ENCODE peak calls at places on chromosome 11, in eight cellular contexts. D is hepatocyte, N is lower leg skin, W is HFFc6, E is cardiac muscle cell, Z is A549, R is AG04449, H is epithelial cell of esophagus. S is an unnamed sample.

GRCh38 chr11:19027829-19028595 is 32.5 kb downstream of the MRGPRX2 start:
- DNase-seq in H (peak; percentile 98), N (no peak), Z (peak; percentile 59), D (peak; percentile 11), E (peak; percentile 28), R (no peak), W (peak; percentile 70), S (no peak)

GRCh38 chr11:40722179-40722795 is 737.2 kb downstream of the LRRC4C start:
- DNase-seq in H (peak; percentile 52), E (peak; percentile 6), N (no peak), R (no peak), Z (peak; percentile 51), D (peak; percentile 49), W (no peak), S (peak; percentile 49)

GRCh38 chr11:57800444-57801184 is 39.0 kb downstream of the CTNND1 start:
- DNase-seq in R (no peak), H (peak; percentile 98), D (peak; percentile 82), N (no peak), E (peak; percentile 78), Z (peak; percentile 95), W (peak; percentile 75), S (peak; percentile 14)

GRCh38 chr11:76194872-76195668 is 11.2 kb downstream of the WNT11 start:
- DNase-seq in R (no peak), N (no peak), D (no peak), Z (no peak), W (peak; percentile 7), H (no peak), E (peak; percentile 42), S (no peak)

GRCh38 chr11:111698852-111699559 is 67.2 kb downstream of the PPP2R1B start:
- DNase-seq in R (no peak), W (no peak), E (no peak), N (no peak), Z (no peak), D (no peak), H (no peak), S (no peak)

GRCh38 chr11:45219411-45219810 is 66.7 kb downstream of the SYT13 start:
- DNase-seq in W (no peak), E (no peak), H (no peak), Z (no peak), D (no peak), R (no peak), N (no peak), S (no peak)

GRCh38 chr11:2892215-2893020 is 6.8 kb upstream of the CDKN1C start:
- DNase-seq in D (peak; percentile 61), Z (peak; percentile 49), R (no peak), H (peak; percentile 46), W (peak; percentile 26), N (no peak), E (peak; percentile 74), S (peak; percentile 69)

GRCh38 chr11:79160786-79161403 is 279.9 kb downstream of the TENM4 start:
- DNase-seq in N (no peak), W (no peak), E (peak; percentile 71), D (peak; percentile 42), H (peak; percentile 67), R (no peak), Z (no peak), S (no peak)

GRCh38 chr11:67277231-67277961 is 11.1 kb downstream of the GRK2 start:
- DNase-seq in N (peak; percentile 90), H (peak; percentile 69), D (no peak), E (peak; percentile 89), Z (no peak), R (no peak), W (peak; percentile 47), S (no peak)

GRCh38 chr11:47881145-47881544 is 33.0 kb upstream of the NUP160 start:
- DNase-seq in Z (peak; percentile 35), H (no peak), R (no peak), D (no peak), N (peak; percentile 42), E (peak; percentile 14), W (no peak), S (no peak)

GRCh38 chr11:6746086-6746618 is 25.6 kb downstream of the OR2AG2 start:
- DNase-seq in Z (no peak), R (no peak), H (no peak), D (no peak), E (peak; percentile 11), N (no peak), W (no peak), S (no peak)

GRCh38 chr11:118054712-118055640 is 21.9 kb upstream of the TMPRSS4 start:
- DNase-seq in D (no peak), W (no peak), N (no peak), H (no peak), E (no peak), R (no peak), Z (no peak), S (no peak)

GRCh38 chr11:1652026-1652425 is 22.5 kb downstream of the KRTAP5-5 start:
- DNase-seq in H (no peak), R (no peak), W (no peak), N (no peak), Z (no peak), E (no peak), D (no peak), S (no peak)

GRCh38 chr11:18774801-18775200 is 16.8 kb downstream of the PTPN5 start:
- DNase-seq in R (no peak), N (no peak), W (no peak), E (no peak), Z (no peak), H (no peak), D (no peak), S (no peak)

GRCh38 chr11:57761301-57762234 is at the start of gene CTNND1:
- DNase-seq in R (peak; percentile 90), W (peak; percentile 96), Z (peak; percentile 98), H (peak; percentile 98), E (peak; percentile 99), D (peak; percentile 95), N (peak; percentile 91), S (peak; percentile 63)

GRCh38 chr11:73334244-73335203 is 26.4 kb downstream of the ARHGEF17 start:
- DNase-seq in N (peak; percentile 56), W (peak; percentile 81), D (peak; percentile 80), H (peak; percentile 56), E (peak; percentile 90), R (no peak), Z (peak; percentile 51), S (no peak)

GRCh38 chr11:27839226-27839913 is 139.1 kb upstream of the BDNF start:
- DNase-seq in D (no peak), H (peak; percentile 27), R (no peak), E (peak; percentile 56), N (no peak), W (peak; percentile 11), Z (peak; percentile 21), S (no peak)

GRCh38 chr11:128714881-128715280 is 21.0 kb downstream of the FLI1 start:
- DNase-seq in N (no peak), D (no peak), R (peak; percentile 93), E (peak; percentile 93), W (peak; percentile 99), H (peak; percentile 82), Z (no peak), S (no peak)

GRCh38 chr11:133697603-133698002 is 147.7 kb downstream of the SPATA19 start:
- DNase-seq in Z (no peak), R (no peak), D (no peak), N (no peak), W (no peak), E (no peak), H (no peak), S (no peak)

GRCh38 chr11:69951821-69952590 is 126.1 kb upstream of the ANO1 start:
- DNase-seq in E (no peak), Z (no peak), D (no peak), N (no peak), W (no peak), H (no peak), R (no peak), S (no peak)

DNA sequence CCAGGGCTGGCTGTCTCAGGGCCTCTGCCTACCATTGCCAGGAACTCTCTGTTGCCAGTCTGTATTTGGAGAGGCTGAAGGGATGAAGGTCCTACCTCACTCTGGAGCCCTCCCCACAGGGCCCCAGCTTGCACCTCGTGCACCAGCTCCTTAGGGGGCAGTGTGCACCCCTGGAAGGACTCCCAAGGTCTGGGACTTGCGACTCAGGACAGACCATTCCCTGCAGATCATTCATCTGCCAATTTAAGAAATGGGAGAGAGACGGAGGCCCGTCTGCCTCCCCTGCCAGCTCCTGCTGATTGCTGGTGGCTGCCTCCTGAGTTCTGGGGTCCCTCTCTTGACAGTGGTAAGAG is 27.5 kb upstream of the MALAT1 start:
- DNase-seq in Z (peak; percentile 91), H (peak; percentile 61), D (peak; percentile 75), R (no peak), E (peak; percentile 87), N (no peak), W (peak; percentile 74), S (no peak)
- TF ChIP-seq CTCF in Z (peak; percentile 61), H (peak; percentile 32), D (peak; percentile 46), R (peak; percentile 73), E (peak; percentile 69), N (no peak), W (peak; percentile 78), S (peak; percentile 54)

GRCh38 chr11:16001899-16002426 is 354.4 kb downstream of the SOX6 start:
- DNase-seq in W (peak; percentile 83), Z (peak; percentile 73), N (no peak), D (peak; percentile 67), R (peak; percentile 76), H (peak; percentile 90), E (peak; percentile 94), S (no peak)
- TF ChIP-seq CTCF in W (no peak), Z (no peak), N (no peak), D (no peak), R (no peak), H (no peak), E (peak; percentile 10), S (no peak)

GRCh38 chr11:81707881-81708280 is 1025.8 kb downstream of the FAM181B start:
- DNase-seq in N (no peak), Z (no peak), R (no peak), H (no peak), W (no peak), D (no peak), E (no peak), S (no peak)
- TF ChIP-seq CTCF in N (no peak), Z (no peak), R (no peak), H (no peak), W (no peak), D (peak; percentile 5), E (peak; percentile 17), S (peak; percentile 26)

GRCh38 chr11:9138612-9139579 is 47.5 kb upstream of the SCUBE2 start:
- DNase-seq in N (peak; percentile 52), Z (peak; percentile 86), E (peak; percentile 82), W (peak; percentile 88), D (peak; percentile 10), R (peak; percentile 61), H (peak; percentile 98), S (no peak)

GRCh38 chr11:9137293-9138132 is 46.1 kb upstream of the SCUBE2 start:
- DNase-seq in H (peak; percentile 77), N (peak; percentile 75), D (peak; percentile 87), E (peak; percentile 77), W (peak; percentile 21), Z (peak; percentile 74), R (no peak), S (peak; percentile 83)

GRCh38 chr11:9136731-9137130 is 45.3 kb upstream of the SCUBE2 start:
- DNase-seq in D (no peak), W (no peak), N (no peak), H (no peak), R (no peak), E (no peak), Z (no peak), S (no peak)

GRCh38 chr11:9139628-9140357 is 48.4 kb upstream of the SCUBE2 start:
- DNase-seq in W (no peak), R (no peak), D (no peak), E (no peak), N (no peak), H (no peak), Z (no peak), S (no peak)

DNA sequence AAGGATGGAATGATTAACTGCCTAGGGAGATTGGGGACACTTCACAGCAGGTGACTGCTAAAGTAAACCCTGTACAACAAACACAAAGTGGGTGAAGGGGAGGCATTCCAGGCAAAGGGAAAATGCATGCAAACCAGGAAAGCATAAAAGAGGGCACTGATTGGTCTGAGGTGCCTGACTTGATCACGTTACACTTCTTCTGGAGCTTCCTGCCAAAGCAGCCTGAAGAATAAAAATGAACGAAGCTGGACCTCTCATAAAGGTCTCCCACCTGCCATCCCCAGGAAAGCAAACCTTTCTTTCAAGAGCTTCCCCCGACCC is 46.7 kb upstream of the SCUBE2 start:
- DNase-seq in E (no peak), N (no peak), W (no peak), R (no peak), H (no peak), D (no peak), Z (no peak), S (no peak)
- TF ChIP-seq CTCF in E (no peak), N (no peak), W (no peak), R (no peak), H (no peak), D (no peak), Z (no peak), S (no peak)

S was measured in neural crest cell.